ENCODE peak calls at places on chromosome 20, in seven cellular contexts. One of them, this sample, is unnamed.

GRCh38 chr20:14470977-14471642 is 133.7 kb upstream of the FLRT3 start:
- DNase-seq in WTC11: peak
- DNase-seq in RWPE1: no peak
- DNase-seq in ELR: no peak
- DNase-seq in NCI-H774: no peak
- DNase-seq in hippocampal formation: no peak
- DNase-seq in activated T-cell treated with anti-CD3 and anti-CD28 coated beads, Interleukin-2, amount 50 U/mL, for 48 hours: no peak
- DNase-seq in this sample: no peak

GRCh38 chr20:22475662-22476061 is 108.7 kb downstream of the FOXA2 start:
- DNase-seq in ELR: no peak
- DNase-seq in NCI-H774: no peak
- DNase-seq in activated T-cell treated with anti-CD3 and anti-CD28 coated beads, Interleukin-2, amount 50 U/mL, for 48 hours: no peak
- DNase-seq in hippocampal formation: no peak
- DNase-seq in WTC11: no peak
- DNase-seq in RWPE1: no peak
- DNase-seq in this sample: no peak

GRCh38 chr20:38110525-38111178 is 54.4 kb downstream of the TGM2 start:
- DNase-seq in NCI-H774: no peak
- DNase-seq in RWPE1: no peak
- DNase-seq in WTC11: no peak
- DNase-seq in ELR: no peak
- DNase-seq in activated T-cell treated with anti-CD3 and anti-CD28 coated beads, Interleukin-2, amount 50 U/mL, for 48 hours: peak
- DNase-seq in hippocampal formation: no peak
- DNase-seq in this sample: no peak

GRCh38 chr20:47354710-47355488 is 1.6 kb downstream of the ZMYND8 start:
- DNase-seq in RWPE1: peak
- DNase-seq in ELR: peak
- DNase-seq in NCI-H774: no peak
- DNase-seq in activated T-cell treated with anti-CD3 and anti-CD28 coated beads, Interleukin-2, amount 50 U/mL, for 48 hours: no peak
- DNase-seq in hippocampal formation: peak
- DNase-seq in WTC11: no peak
- DNase-seq in this sample: no peak

GRCh38 chr20:51365670-51366069 is 176.8 kb downstream of the NFATC2 start:
- DNase-seq in WTC11: no peak
- DNase-seq in ELR: peak
- DNase-seq in NCI-H774: no peak
- DNase-seq in hippocampal formation: no peak
- DNase-seq in RWPE1: peak
- DNase-seq in activated T-cell treated with anti-CD3 and anti-CD28 coated beads, Interleukin-2, amount 50 U/mL, for 48 hours: no peak
- DNase-seq in this sample: no peak

GRCh38 chr20:54869765-54870164 is 394.4 kb downstream of the DOK5 start:
- DNase-seq in RWPE1: no peak
- DNase-seq in NCI-H774: no peak
- DNase-seq in WTC11: no peak
- DNase-seq in hippocampal formation: no peak
- DNase-seq in activated T-cell treated with anti-CD3 and anti-CD28 coated beads, Interleukin-2, amount 50 U/mL, for 48 hours: no peak
- DNase-seq in ELR: no peak
- DNase-seq in this sample: no peak

GRCh38 chr20:34536798-34537394 is 20.7 kb downstream of the DYNLRB1 start:
- DNase-seq in WTC11: peak
- DNase-seq in activated T-cell treated with anti-CD3 and anti-CD28 coated beads, Interleukin-2, amount 50 U/mL, for 48 hours: peak
- DNase-seq in ELR: peak
- DNase-seq in RWPE1: no peak
- DNase-seq in NCI-H774: no peak
- DNase-seq in hippocampal formation: peak
- DNase-seq in this sample: no peak

GRCh38 chr20:62950741-62951140 is 1.8 kb upstream of the SLC17A9 start:
- DNase-seq in hippocampal formation: no peak
- DNase-seq in activated T-cell treated with anti-CD3 and anti-CD28 coated beads, Interleukin-2, amount 50 U/mL, for 48 hours: no peak
- DNase-seq in ELR: no peak
- DNase-seq in NCI-H774: no peak
- DNase-seq in RWPE1: no peak
- DNase-seq in WTC11: no peak
- DNase-seq in this sample: no peak

This sample was measured in Calu3.